ENCODE peak calls at places on chromosomes 12 and 14, in five cellular contexts. M is Calu3; N is central memory CD4-positive, alpha-beta T cell; Z is HEK293T; B is activated CD4-positive, alpha-beta T cell treated with anti-CD3 and anti-CD28 coated beads for 1 hour. K is an unnamed sample.
A peak's percentile ranks its signal among the peaks of the same experiment; 100 is the strongest.

GRCh38 chr12:101299931-101300330 is 20.0 kb downstream of the UTP20 start:
- DNase-seq in N (no peak), M (peak; percentile 49), Z (no peak), B (no peak), K (no peak)

GRCh38 chr12:123389560-123390351 is 5.8 kb downstream of the KMT5A start:
- DNase-seq in B (no peak), M (peak; percentile 60), Z (peak; percentile 37), N (no peak), K (peak; percentile 95)

GRCh38 chr12:5003025-5003666 is 40.5 kb upstream of the KCNA5 start:
- DNase-seq in Z (peak; percentile 76), N (no peak), B (no peak), M (peak; percentile 72), K (peak; percentile 62)

GRCh38 chr12:121036810-121037326 is 2.2 kb downstream of the OASL start:
- DNase-seq in Z (no peak), B (no peak), M (no peak), N (no peak), K (no peak)

GRCh38 chr14:69685716-69686115 is 74.3 kb downstream of the SUSD6 start:
- DNase-seq in Z (no peak), B (no peak), N (no peak), M (no peak), K (no peak)

GRCh38 chr12:69102856-69103255 is 136.5 kb upstream of the CPSF6 start:
- DNase-seq in N (no peak), Z (no peak), M (no peak), B (no peak), K (no peak)

GRCh38 chr14:24952851-24953666 is 96.9 kb downstream of the STXBP6 start:
- DNase-seq in M (peak; percentile 19), N (no peak), B (no peak), Z (peak; percentile 53), K (no peak)

GRCh38 chr12:82964446-82964845 is 277.7 kb downstream of the TMTC2 start:
- DNase-seq in M (no peak), Z (no peak), N (no peak), B (no peak), K (no peak)

GRCh38 chr14:103442288-103442687 is 57.1 kb downstream of the MARK3 start:
- DNase-seq in N (no peak), B (no peak), Z (no peak), M (no peak), K (peak; percentile 56)

GRCh38 chr14:91755560-91755959 is 23.7 kb upstream of the CATSPERB start:
- DNase-seq in Z (no peak), B (no peak), N (no peak), M (peak; percentile 32), K (no peak)

GRCh38 chr12:11684393-11684792 is 34.9 kb downstream of the ETV6 start:
- DNase-seq in M (no peak), Z (no peak), B (no peak), N (no peak), K (no peak)

GRCh38 chr14:64806202-64806861 is 73.4 kb downstream of the SPTB start:
- DNase-seq in N (no peak), Z (no peak), M (peak; percentile 52), B (no peak), K (peak; percentile 16)

GRCh38 chr12:106135781-106136180 is 3.0 kb downstream of the NUAK1 start:
- DNase-seq in B (no peak), Z (no peak), M (no peak), N (no peak), K (no peak)

GRCh38 chr14:68286667-68287066 is 467.1 kb downstream of the RAD51B start:
- DNase-seq in N (no peak), M (no peak), B (no peak), Z (no peak), K (no peak)

GRCh38 chr14:50262865-50263264 is 31.5 kb upstream of the SOS2 start:
- DNase-seq in Z (no peak), B (no peak), M (no peak), N (no peak), K (no peak)

GRCh38 chr12:16347391-16348298 is at the start of gene MGST1:
- DNase-seq in N (no peak), Z (peak; percentile 42), B (no peak), M (peak; percentile 90), K (no peak)

GRCh38 chr12:7017870-7018349 is 366 bp downstream of the LPCAT3 start:
- DNase-seq in B (no peak), N (no peak), M (no peak), Z (peak; percentile 64), K (peak; percentile 24)

GRCh38 chr14:31934767-31935266 is 142.3 kb upstream of the ARHGAP5 start:
- DNase-seq in Z (peak; percentile 46), B (no peak), N (peak; percentile 12), M (peak; percentile 68), K (peak; percentile 65)

GRCh38 chr14:77044776-77045569 is 16.5 kb upstream of the IRF2BPL start:
- DNase-seq in B (no peak), Z (no peak), M (no peak), N (no peak), K (peak; percentile 90)

GRCh38 chr12:108980831-108981618 is 39.8 kb downstream of the SVOP start:
- DNase-seq in M (no peak), N (no peak), B (no peak), Z (no peak), K (peak; percentile 14)

GRCh38 chr12:49527361-49528130 is 11.3 kb upstream of the KCNH3 start:
- DNase-seq in Z (no peak), B (no peak), N (no peak), M (no peak), K (no peak)

GRCh38 chr12:84397279-84397678 is 515.3 kb downstream of the SLC6A15 start:
- DNase-seq in N (no peak), B (no peak), Z (no peak), M (no peak), K (no peak)

GRCh38 chr14:35384386-35385041 is 20.0 kb downstream of the NFKBIA start:
- DNase-seq in B (no peak), Z (no peak), N (no peak), M (no peak), K (no peak)

GRCh38 chr12:106152334-106152733 is 13.6 kb upstream of the NUAK1 start:
- DNase-seq in Z (no peak), M (no peak), N (no peak), B (no peak), K (no peak)

GRCh38 chr14:44795725-44796124 is 166.0 kb downstream of the KLHL28 start:
- DNase-seq in B (no peak), Z (no peak), M (peak; percentile 4), N (no peak), K (peak; percentile 3)

GRCh38 chr14:43937001-43937400 is 570.1 kb downstream of the FSCB start:
- DNase-seq in Z (no peak), B (no peak), N (no peak), M (no peak), K (no peak)

GRCh38 chr14:33307691-33308369 is 369.2 kb downstream of the NPAS3 start:
- DNase-seq in B (no peak), N (no peak), M (no peak), Z (peak; percentile 21), K (peak; percentile 20)

GRCh38 chr12:50086148-50086547 is 1.0 kb downstream of the SMARCD1 start:
- DNase-seq in Z (no peak), M (no peak), N (no peak), B (no peak), K (no peak)

GRCh38 chr12:56021882-56022497 is 1.1 kb downstream of the IKZF4 start:
- DNase-seq in B (no peak), Z (no peak), M (no peak), N (no peak), K (no peak)

GRCh38 chr12:3152892-3153291 is 75.7 kb downstream of the TSPAN9 start:
- DNase-seq in N (no peak), B (no peak), Z (no peak), M (no peak), K (no peak)

GRCh38 chr12:44000309-44000952 is 164.6 kb downstream of the TMEM117 start:
- DNase-seq in B (no peak), M (peak; percentile 36), N (no peak), Z (peak; percentile 70), K (peak; percentile 24)

GRCh38 chr12:92574046-92574783 is 128.6 kb upstream of the PLEKHG7 start:
- DNase-seq in M (peak; percentile 41), B (no peak), Z (peak; percentile 21), N (no peak), K (peak; percentile 55)

GRCh38 chr14:56494167-56494566 is 85.4 kb upstream of the TMEM260 start:
- DNase-seq in B (no peak), N (no peak), Z (no peak), M (no peak), K (no peak)

GRCh38 chr14:104220225-104221070 is 82.1 kb downstream of the KIF26A start:
- DNase-seq in M (no peak), N (no peak), Z (no peak), B (no peak), K (no peak)

GRCh38 chr12:124720019-124720686 is 143.5 kb downstream of the SCARB1 start:
- DNase-seq in N (no peak), Z (peak; percentile 42), B (no peak), M (no peak), K (peak; percentile 51)

GRCh38 chr12:22477166-22477893 is 67.0 kb downstream of the C2CD5 start:
- DNase-seq in M (no peak), Z (no peak), N (no peak), B (no peak), K (peak; percentile 65)

GRCh38 chr14:76924363-76925151 is 98.3 kb downstream of the LRRC74A start:
- DNase-seq in Z (no peak), N (peak; percentile 54), B (no peak), M (no peak), K (no peak)

GRCh38 chr12:50251619-50252300 is 31.6 kb downstream of the LIMA1 start:
- DNase-seq in N (no peak), Z (no peak), M (no peak), B (no peak), K (peak; percentile 74)

GRCh38 chr12:98519257-98519907 is 4.0 kb downstream of the TMPO start:
- DNase-seq in Z (no peak), B (no peak), M (no peak), N (no peak), K (no peak)

K was measured in trophoblast cell.